ENCODE peak calls at places on chromosomes 4 and X, in seven cellular contexts. P is neural crest cell, R is MCF 10A, C is right lobe of liver, X is GM12865, O is endothelial cell, T is cardiac fibroblast. Q is an unnamed sample.
A peak's percentile ranks its signal among the peaks of the same experiment; 100 is the strongest.

GRCh38 chr4:24742773-24743676 is 52.3 kb upstream of the SOD3 start:
- DNase-seq in P (no peak), R (no peak), C (no peak), X (no peak), O (no peak), T (no peak), Q (no peak)

GRCh38 chr4:98994474-98995182 is 893 bp upstream of the METAP1 start:
- DNase-seq in P (no peak), R (no peak), C (no peak), X (no peak), O (no peak), T (no peak), Q (no peak)

GRCh38 chr4:138659041-138659565 is 356.5 kb upstream of the NOCT start:
- DNase-seq in P (no peak), R (no peak), C (no peak), X (no peak), O (no peak), T (no peak), Q (no peak)

GRCh38 chrX:43969504-43970501 is 3.4 kb downstream of the NDP start:
- DNase-seq in P (no peak), R (peak; percentile 27), C (no peak), X (no peak), O (no peak), T (peak; percentile 45), Q (no peak)

GRCh38 chr4:20248155-20248558 is 3.5 kb upstream of the SLIT2 start:
- DNase-seq in P (no peak), R (peak; percentile 73), C (no peak), X (peak; percentile 29), O (peak; percentile 31), T (peak; percentile 88), Q (no peak)

GRCh38 chr4:15918484-15919129 is 19.9 kb downstream of the FGFBP1 start:
- DNase-seq in P (no peak), R (peak; percentile 84), C (no peak), X (no peak), O (no peak), T (no peak), Q (no peak)

GRCh38 chr4:186144180-186144579 is 39.7 kb downstream of the FAM149A start:
- DNase-seq in P (peak; percentile 35), R (no peak), C (no peak), X (peak; percentile 26), O (peak; percentile 31), T (peak; percentile 53), Q (no peak)

GRCh38 chrX:41350976-41351569 is 17.1 kb downstream of the DDX3X start:
- DNase-seq in P (no peak), R (no peak), C (no peak), X (no peak), O (no peak), T (no peak), Q (no peak)

GRCh38 chrX:88853925-88854324 is 106.9 kb downstream of the CPXCR1 start:
- DNase-seq in P (no peak), R (no peak), C (no peak), X (no peak), O (no peak), T (no peak), Q (no peak)

GRCh38 chr4:163976588-163976987 is 482.1 kb downstream of the TMA16 start:
- DNase-seq in P (no peak), R (no peak), C (no peak), X (no peak), O (no peak), T (no peak), Q (no peak)

GRCh38 chr4:5730436-5730835 is 19.4 kb downstream of the EVC start:
- DNase-seq in P (no peak), R (no peak), C (no peak), X (no peak), O (no peak), T (no peak), Q (no peak)

GRCh38 chrX:135596495-135596894 is 76.0 kb downstream of the INTS6L start:
- DNase-seq in P (peak; percentile 45), R (peak; percentile 59), C (no peak), X (peak; percentile 27), O (peak; percentile 64), T (peak; percentile 26), Q (peak; percentile 16)

GRCh38 chr4:173057442-173057841 is 111.2 kb upstream of the GALNT7 start:
- DNase-seq in P (no peak), R (no peak), C (no peak), X (no peak), O (no peak), T (peak; percentile 40), Q (no peak)

GRCh38 chr4:184312126-184312525 is 94.5 kb upstream of the ENPP6 start:
- DNase-seq in P (no peak), R (no peak), C (peak; percentile 19), X (no peak), O (no peak), T (no peak), Q (no peak)

GRCh38 chr4:184313058-184313709 is 95.5 kb upstream of the ENPP6 start:
- DNase-seq in P (no peak), R (no peak), C (peak; percentile 28), X (peak; percentile 54), O (no peak), T (no peak), Q (no peak)

GRCh38 chr4:184310881-184311709 is 93.4 kb upstream of the ENPP6 start:
- DNase-seq in P (no peak), R (no peak), C (peak; percentile 81), X (peak; percentile 63), O (no peak), T (no peak), Q (no peak)

GRCh38 chr4:184309241-184310170 is 91.8 kb upstream of the ENPP6 start:
- DNase-seq in P (no peak), R (no peak), C (peak; percentile 24), X (no peak), O (no peak), T (no peak), Q (no peak)

DNA sequence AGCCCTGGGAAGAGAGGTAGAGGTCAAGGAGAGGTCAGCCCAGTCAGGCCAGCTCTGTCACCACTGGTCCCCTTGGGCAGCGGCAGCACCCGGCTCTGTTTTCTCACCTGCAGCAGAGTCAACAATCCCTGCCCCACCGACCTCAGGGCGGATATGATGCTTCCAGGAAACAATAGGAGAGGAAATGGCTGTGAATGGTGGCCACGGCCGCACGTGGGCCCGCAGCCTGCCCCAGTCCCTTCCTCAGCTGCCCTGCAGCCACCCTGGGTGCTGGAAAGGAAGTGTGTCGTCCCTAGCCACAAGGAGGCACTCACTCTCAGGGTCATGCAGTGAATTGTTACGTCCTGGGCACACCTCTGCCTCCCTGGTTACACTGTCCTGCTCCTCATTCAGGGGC is 92.5 kb upstream of the ENPP6 start:
- DNase-seq in P (no peak), R (peak; percentile 47), C (peak; percentile 55), X (peak; percentile 85), O (no peak), T (peak; percentile 19), Q (no peak)
- TF ChIP-seq CTCF in P (no peak), R (no peak), C (peak; percentile 18), X (peak; percentile 45), O (no peak), T (peak; percentile 26), Q (no peak)

GRCh38 chr4:67713531-67714247 is 12.7 kb upstream of the UBA6 start:
- DNase-seq in P (no peak), R (no peak), C (no peak), X (no peak), O (no peak), T (peak; percentile 71), Q (no peak)

GRCh38 chr4:67712650-67713530 is 11.9 kb upstream of the UBA6 start:
- DNase-seq in P (no peak), R (no peak), C (no peak), X (no peak), O (no peak), T (no peak), Q (no peak)

GRCh38 chr4:67714248-67714583 is 13.3 kb upstream of the UBA6 start:
- DNase-seq in P (no peak), R (no peak), C (no peak), X (peak; percentile 11), O (no peak), T (no peak), Q (no peak)

GRCh38 chr4:67717586-67717985 is 16.6 kb upstream of the UBA6 start:
- DNase-seq in P (no peak), R (no peak), C (no peak), X (no peak), O (no peak), T (no peak), Q (no peak)

DNA sequence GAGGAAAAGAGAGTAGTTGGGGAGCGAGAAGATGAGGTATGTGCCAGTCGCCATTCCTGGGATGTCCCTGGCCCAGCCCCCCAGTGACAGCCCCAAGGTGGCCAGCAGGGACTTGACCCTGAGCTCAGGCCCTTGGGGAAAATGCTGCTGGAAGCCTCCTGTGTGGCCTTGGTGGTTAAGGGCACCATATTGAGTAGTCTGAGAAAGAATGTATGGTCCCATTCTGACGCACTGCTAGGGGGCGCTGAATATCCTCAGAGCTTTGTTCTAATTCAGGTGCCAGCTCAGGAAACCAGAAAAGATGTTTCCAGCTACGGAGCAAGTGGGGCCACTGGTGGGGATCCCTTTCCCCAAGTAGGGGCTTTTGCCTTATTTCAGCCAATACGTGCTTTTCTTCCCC is 14.0 kb upstream of the UBA6 start:
- DNase-seq in P (no peak), R (no peak), C (no peak), X (no peak), O (no peak), T (no peak), Q (no peak)
- TF ChIP-seq CTCF in P (no peak), R (no peak), C (no peak), X (no peak), O (no peak), T (no peak), Q (no peak)

GRCh38 chr4:95106408-95106928 is 348.7 kb downstream of the BMPR1B start:
- DNase-seq in P (no peak), R (no peak), C (no peak), X (no peak), O (no peak), T (peak; percentile 12), Q (no peak)
- TF ChIP-seq CTCF in P (no peak), R (no peak), C (no peak), X (no peak), O (no peak), T (no peak), Q (no peak)

DNA sequence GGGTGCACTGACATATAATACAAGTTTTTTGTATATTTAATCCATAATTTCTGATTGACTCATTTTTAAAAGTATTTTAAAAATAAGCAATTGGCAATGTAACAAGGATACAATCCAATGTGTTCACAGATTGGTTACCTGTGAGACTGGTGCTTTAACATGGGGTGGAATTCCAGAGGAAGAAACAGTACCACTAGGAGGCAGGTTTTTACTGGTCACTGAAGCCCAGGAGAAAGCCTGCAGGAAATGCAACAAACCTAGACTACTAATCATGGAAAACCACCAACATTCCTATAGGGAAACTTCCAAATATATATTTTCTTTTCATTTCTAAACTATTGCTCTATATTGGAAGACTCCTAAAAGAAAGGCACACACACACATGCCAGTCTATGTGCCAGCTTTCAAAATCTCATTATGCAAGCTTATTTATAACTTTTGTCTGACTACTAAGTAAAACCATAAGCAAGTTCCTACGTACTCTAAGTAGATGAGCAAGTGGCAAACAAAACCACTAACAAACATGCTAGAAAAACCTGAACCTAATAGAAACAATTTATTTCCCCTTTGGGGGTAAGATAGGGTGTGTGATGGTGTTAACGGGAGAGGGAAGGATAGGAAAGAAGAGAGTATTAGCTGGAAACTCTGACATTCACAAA is 19.2 kb downstream of the G3BP2 start:
- DNase-seq in P (no peak), R (peak; percentile 45), C (no peak), X (no peak), O (peak; percentile 18), T (peak; percentile 56), Q (no peak)
- TF ChIP-seq CTCF in P (peak; percentile 60), R (peak; percentile 45), C (peak; percentile 59), X (peak; percentile 10), O (peak; percentile 31), T (peak; percentile 51), Q (peak; percentile 59)